ENCODE peak calls at places on chromosomes 1 and 21, in four cellular contexts. G, U, H and Q are unnamed samples.

GRCh38 chr1:90725341-90725960 is 8.3 kb upstream of the BARHL2 start:
- DNase-seq in G (peak), U (peak), H (peak), Q (peak)

GRCh38 chr1:221716713-221717490 is 25.0 kb downstream of the DUSP10 start:
- DNase-seq in G (no peak), U (no peak), H (no peak), Q (no peak)

GRCh38 chr1:45923343-45923742 is 119.9 kb downstream of the MAST2 start:
- DNase-seq in G (no peak), U (no peak), H (no peak), Q (no peak)

GRCh38 chr1:115677172-115677542 is 35.4 kb downstream of the VANGL1 start:
- DNase-seq in G (peak), U (no peak), H (peak), Q (peak)

GRCh38 chr1:66532798-66533783 is 862 bp upstream of the SGIP1 start:
- DNase-seq in G (peak), U (peak), H (no peak), Q (peak)

GRCh38 chr1:211606914-211607751 is 28.2 kb upstream of the SLC30A1 start:
- DNase-seq in G (no peak), U (no peak), H (no peak), Q (no peak)

GRCh38 chr21:26041441-26042180 is 129.0 kb downstream of the APP start:
- DNase-seq in G (no peak), U (peak), H (peak), Q (no peak)

GRCh38 chr1:41810446-41810845 is 108.3 kb downstream of the HIVEP3 start:
- DNase-seq in G (peak), U (peak), H (peak), Q (peak)

GRCh38 chr1:23995431-23995837 is 15.3 kb upstream of the SRSF10 start:
- DNase-seq in G (no peak), U (peak), H (no peak), Q (no peak)

GRCh38 chr1:199449681-199450080 is 577.8 kb upstream of the NR5A2 start:
- DNase-seq in G (no peak), U (no peak), H (no peak), Q (no peak)

GRCh38 chr1:1324524-1325287 is at the start of the genes CPTP and INTS11:
- DNase-seq in G (peak), U (peak), H (peak), Q (peak)

GRCh38 chr1:8892026-8892425 is 13.5 kb upstream of the ENO1 start:
- DNase-seq in G (no peak), U (no peak), H (no peak), Q (no peak)

GRCh38 chr1:149844096-149844495 is 55.3 kb upstream of the BOLA1 start:
- DNase-seq in G (peak), U (peak), H (peak), Q (peak)

GRCh38 chr21:42582422-42583149 is 68.9 kb downstream of the SLC37A1 start:
- DNase-seq in G (no peak), U (no peak), H (no peak), Q (no peak)

GRCh38 chr1:233625510-233625981 is 11.6 kb downstream of the KCNK1 start:
- DNase-seq in G (no peak), U (no peak), H (no peak), Q (no peak)

GRCh38 chr1:67723620-67724019 is 38.6 kb downstream of the GADD45A start:
- DNase-seq in G (no peak), U (peak), H (peak), Q (no peak)

GRCh38 chr1:20398744-20399143 is 87.3 kb downstream of the CAMK2N1 start:
- DNase-seq in G (no peak), U (no peak), H (no peak), Q (no peak)

GRCh38 chr1:20771780-20772179 is 15.3 kb downstream of the HP1BP3 start:
- DNase-seq in G (no peak), U (no peak), H (no peak), Q (no peak)

GRCh38 chr1:108000620-108001105 is 35.7 kb upstream of the VAV3 start:
- DNase-seq in G (no peak), U (peak), H (peak), Q (no peak)

GRCh38 chr1:153697191-153697872 is 18.8 kb downstream of the NPR1 start:
- DNase-seq in G (peak), U (peak), H (peak), Q (peak)
- TF ChIP-seq EZH2phosphoT487 in G (no peak), U (no peak), H (no peak), Q (no peak)

GRCh38 chr1:161718559-161719324 is 2.6 kb upstream of the FCRLB start:
- DNase-seq in G (no peak), U (no peak), H (no peak), Q (no peak)
- TF ChIP-seq EZH2phosphoT487 in G (no peak), U (no peak), H (no peak), Q (no peak)

GRCh38 chr1:213123087-213123486 is 72.0 kb downstream of the RPS6KC1 start:
- DNase-seq in G (no peak), U (no peak), H (no peak), Q (no peak)

GRCh38 chr1:213125686-213126085 is 74.6 kb downstream of the RPS6KC1 start:
- DNase-seq in G (no peak), U (no peak), H (peak), Q (no peak)

GRCh38 chr1:213122514-213122929 is 71.5 kb downstream of the RPS6KC1 start:
- DNase-seq in G (peak), U (peak), H (peak), Q (peak)

GRCh38 chr1:213124590-213124989 is 73.5 kb downstream of the RPS6KC1 start:
- DNase-seq in G (no peak), U (no peak), H (no peak), Q (no peak)

GRCh38 chr1:213123532-213123931 is 72.5 kb downstream of the RPS6KC1 start:
- DNase-seq in G (no peak), U (peak), H (peak), Q (no peak)
- TF ChIP-seq EZH2phosphoT487 in G (no peak), U (no peak), H (no peak), Q (no peak)

DNA sequence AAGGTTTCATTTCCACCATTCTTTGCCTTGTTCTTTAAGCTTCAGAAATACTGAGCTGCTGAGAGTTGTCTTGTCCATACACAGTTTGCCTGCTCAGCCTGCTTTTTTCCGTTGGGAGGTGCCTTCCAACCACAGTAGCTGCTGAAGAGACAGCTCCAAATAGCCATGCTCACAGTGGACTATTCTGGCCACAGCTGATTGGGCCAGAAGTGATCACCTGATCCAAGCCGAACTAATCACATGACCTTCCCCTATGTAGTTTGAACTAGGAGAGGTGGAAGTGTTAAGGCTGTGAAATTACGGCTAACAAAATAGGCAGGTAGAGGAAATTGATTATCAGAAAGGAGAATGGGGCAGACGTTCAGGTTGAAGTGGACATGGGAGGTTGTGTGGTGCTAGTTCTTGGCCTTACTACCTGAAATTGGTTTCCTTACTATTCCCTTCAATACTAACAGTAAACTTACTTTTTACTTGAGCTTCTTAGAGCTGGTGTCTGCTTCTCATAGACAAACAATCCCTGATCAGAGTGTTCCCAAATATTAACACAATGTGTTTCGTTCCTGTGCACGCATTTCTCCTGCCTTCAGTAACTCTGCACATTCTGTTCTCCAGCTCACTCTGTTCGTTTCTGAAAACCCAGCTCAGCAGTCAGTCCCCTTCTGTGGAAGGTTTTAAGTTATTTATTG is 136.1 kb downstream of the RWDD3 start:
- DNase-seq in G (no peak), U (no peak), H (no peak), Q (no peak)
- TF ChIP-seq EZH2phosphoT487 in G (no peak), U (no peak), H (no peak), Q (no peak)